ENCODE peak calls at places on chromosomes 13 and 19, in four cellular contexts. P is anterior cingulate cortex; I is Kasumi-1; E is stimulated activated CD4-positive, alpha-beta T cell treated with anti-CD3 and anti-CD28 coated beads, Interleukin-4, amount 100 ng/mL, for 24 hours. R is an unnamed sample.

GRCh38 chr13:59447846-59448620 is 715.7 kb downstream of the DIAPH3 start:
- DNase-seq in I (no peak), P (no peak), E (no peak), R (peak; percentile 93)

GRCh38 chr19:2627319-2627829 is 75.1 kb downstream of the GNG7 start:
- DNase-seq in I (no peak), P (no peak), E (peak; percentile 67), R (peak; percentile 98)

GRCh38 chr13:45951724-45952123 is 100.2 kb upstream of the SIAH3 start:
- DNase-seq in I (no peak), P (no peak), E (no peak), R (no peak)

GRCh38 chr13:43307921-43308433 is 284.6 kb downstream of the DNAJC15 start:
- DNase-seq in I (peak; percentile 92), P (no peak), E (no peak), R (peak; percentile 76)

GRCh38 chr19:19461671-19462622 is 53.4 kb downstream of the TSSK6 start:
- DNase-seq in P (no peak), I (peak; percentile 75), E (no peak), R (peak; percentile 75)

GRCh38 chr19:1680976-1681375 is 28.6 kb upstream of the TCF3 start:
- DNase-seq in I (no peak), E (no peak), P (no peak), R (no peak)

GRCh38 chr19:45090034-45090433 is 2.9 kb upstream of the PPP1R37 start:
- DNase-seq in P (no peak), E (no peak), I (no peak), R (no peak)

GRCh38 chr19:18501832-18502231 is 20.0 kb downstream of the ELL start:
- DNase-seq in I (peak; percentile 67), E (no peak), P (no peak), R (no peak)

GRCh38 chr19:13987101-13987890 is 18.8 kb downstream of the RFX1 start:
- DNase-seq in I (peak; percentile 26), P (no peak), E (no peak), R (no peak)

GRCh38 chr19:53927745-53928144 is 18.7 kb downstream of the CACNG7 start:
- DNase-seq in I (peak; percentile 45), E (peak; percentile 36), P (no peak), R (peak; percentile 84)

GRCh38 chr13:108070925-108071324 is 144.4 kb downstream of the LIG4 start:
- DNase-seq in P (no peak), E (no peak), I (no peak), R (peak; percentile 3)

GRCh38 chr13:93108111-93108581 is 118.5 kb upstream of the GPC6 start:
- DNase-seq in E (no peak), P (no peak), I (no peak), R (peak; percentile 4)

GRCh38 chr19:10009714-10010224 is 535 bp downstream of the COL5A3 start:
- DNase-seq in P (no peak), I (no peak), E (no peak), R (no peak)

GRCh38 chr19:17041994-17042393 is 15.4 kb upstream of the CPAMD8 start:
- DNase-seq in P (no peak), E (no peak), I (no peak), R (no peak)

GRCh38 chr19:6359942-6360341 is 1.4 kb upstream of the CLPP start:
- DNase-seq in E (no peak), I (no peak), P (no peak), R (no peak)

GRCh38 chr13:101417043-101417406 is 717 bp upstream of the NALCN start:
- DNase-seq in E (no peak), I (no peak), P (no peak), R (peak; percentile 74)

GRCh38 chr13:97295279-97296182 is 73.4 kb downstream of the MBNL2 start:
- DNase-seq in P (no peak), E (no peak), I (no peak), R (peak; percentile 45)

GRCh38 chr19:50974702-50975555 is 5.5 kb upstream of the KLK6 start:
- DNase-seq in P (no peak), I (no peak), E (no peak), R (no peak)

GRCh38 chr13:43830481-43830873 is 43.7 kb upstream of the ENOX1 start:
- DNase-seq in I (no peak), P (no peak), E (no peak), R (no peak)

GRCh38 chr13:112752211-112752610 is 62.4 kb downstream of the ATP11A start:
- DNase-seq in I (no peak), E (no peak), P (no peak), R (no peak)

GRCh38 chr19:48244289-48244688 is 11.4 kb downstream of the CARD8 start:
- DNase-seq in I (peak; percentile 61), E (peak; percentile 56), P (no peak), R (no peak)

GRCh38 chr19:1501200-1501595 is 10.2 kb downstream of the REEP6 start:
- DNase-seq in I (no peak), P (no peak), E (no peak), R (no peak)

GRCh38 chr13:71303144-71303543 is 563.9 kb downstream of the DACH1 start:
- DNase-seq in E (no peak), I (no peak), P (no peak), R (peak; percentile 24)

GRCh38 chr13:101570410-101570809 is 117.9 kb downstream of the ITGBL1 start:
- DNase-seq in P (no peak), E (no peak), I (no peak), R (peak; percentile 13)

GRCh38 chr13:90690458-90691063 is 656.9 kb upstream of the MIR17HG start:
- DNase-seq in I (no peak), E (no peak), P (no peak), R (peak; percentile 60)

GRCh38 chr13:92158335-92158734 is 759.9 kb downstream of the GPC5 start:
- DNase-seq in E (no peak), P (no peak), I (peak; percentile 55), R (peak; percentile 46)

GRCh38 chr13:49464621-49465325 is 20.7 kb downstream of the SETDB2 start:
- DNase-seq in E (no peak), I (no peak), P (no peak), R (no peak)

GRCh38 chr19:11088508-11089253 is 582 bp upstream of the LDLR start:
- DNase-seq in I (no peak), E (no peak), P (peak; percentile 26), R (no peak)

GRCh38 chr19:1621021-1621420 is 15.8 kb upstream of the UQCR11 start:
- DNase-seq in E (no peak), I (no peak), P (no peak), R (no peak)

GRCh38 chr13:33717775-33718174 is 100.2 kb upstream of the RFC3 start:
- DNase-seq in I (no peak), E (no peak), P (no peak), R (no peak)

GRCh38 chr19:10899171-10899653 is 27.9 kb downstream of the CARM1 start:
- DNase-seq in P (peak; percentile 33), I (no peak), E (no peak), R (peak; percentile 39)

GRCh38 chr13:51502206-51502651 is 49.4 kb upstream of the INTS6 start:
- DNase-seq in P (no peak), I (no peak), E (peak; percentile 36), R (no peak)

GRCh38 chr13:75181906-75182305 is 300.1 kb downstream of the TBC1D4 start:
- DNase-seq in I (no peak), P (no peak), E (no peak), R (peak; percentile 86)

GRCh38 chr19:17993076-17993813 is 14.7 kb upstream of the ARRDC2 start:
- DNase-seq in I (no peak), E (no peak), P (no peak), R (no peak)

GRCh38 chr19:41696402-41697197 is 8.5 kb upstream of the CEACAM7 start:
- DNase-seq in E (no peak), P (no peak), I (peak; percentile 3), R (peak; percentile 24)